ENCODE peak calls at places on chromosomes 16 and 17, in eight cellular contexts. O, Q, J, E, I, A, T and R are unnamed samples.
A peak's percentile ranks its signal among the peaks of the same experiment; 100 is the strongest.

GRCh38 chr17:62704381-62704971 is 77.0 kb downstream of the MRC2 start:
- DNase-seq in A (peak; percentile 57), J (no peak), Q (peak; percentile 76), O (peak; percentile 39), T (peak; percentile 38), E (peak; percentile 34), I (peak; percentile 29), R (peak; percentile 76)

GRCh38 chr16:55376567-55377167 is 52.7 kb downstream of the IRX6 start:
- DNase-seq in Q (no peak), A (no peak), T (no peak), J (no peak), I (no peak), O (no peak), E (no peak), R (no peak)

GRCh38 chr16:9258423-9259051 is 167.1 kb downstream of the HAPSTR1 start:
- DNase-seq in J (no peak), O (peak; percentile 64), A (peak; percentile 52), T (peak; percentile 62), E (no peak), I (no peak), Q (no peak), R (no peak)

GRCh38 chr17:57528084-57528451 is 217.0 kb downstream of the CCDC182 start:
- DNase-seq in I (no peak), E (no peak), T (no peak), J (no peak), O (no peak), A (no peak), Q (no peak), R (no peak)

GRCh38 chr17:75313941-75314550 is 24.8 kb upstream of the SLC25A19 start:
- DNase-seq in O (no peak), I (no peak), J (no peak), A (no peak), Q (peak; percentile 75), E (no peak), T (peak; percentile 69), R (no peak)

GRCh38 chr17:66842959-66843358 is 8.0 kb downstream of the CACNG5 start:
- DNase-seq in E (no peak), I (no peak), J (no peak), T (no peak), A (no peak), O (no peak), Q (no peak), R (no peak)

GRCh38 chr16:51157698-51158097 is 6.6 kb upstream of the SALL1 start:
- DNase-seq in O (no peak), A (no peak), Q (no peak), I (no peak), T (no peak), J (no peak), E (no peak), R (no peak)

GRCh38 chr16:75462804-75463203 is 1.7 kb downstream of the TMEM170A start:
- DNase-seq in E (no peak), J (no peak), I (no peak), T (no peak), O (no peak), A (no peak), Q (no peak), R (no peak)

GRCh38 chr17:78996781-78997201 is 12.8 kb downstream of the CANT1 start:
- DNase-seq in J (no peak), Q (peak; percentile 52), E (no peak), I (no peak), O (no peak), T (no peak), A (no peak), R (no peak)

GRCh38 chr16:77472262-77472661 is 37.4 kb upstream of the ADAMTS18 start:
- DNase-seq in Q (no peak), O (no peak), T (no peak), E (no peak), J (no peak), I (no peak), A (no peak), R (no peak)

GRCh38 chr17:44005865-44006580 is 1.6 kb downstream of the NAGS start:
- DNase-seq in I (no peak), E (peak; percentile 59), J (peak; percentile 72), T (peak; percentile 55), Q (no peak), O (no peak), A (peak; percentile 32), R (peak; percentile 89)

GRCh38 chr16:75627856-75628255 is 4.8 kb upstream of the ADAT1 start:
- DNase-seq in A (no peak), J (no peak), Q (no peak), E (no peak), I (no peak), O (peak; percentile 30), T (no peak), R (no peak)

GRCh38 chr16:79810449-79811189 is 210.1 kb upstream of the MAF start:
- DNase-seq in J (no peak), E (no peak), T (no peak), Q (no peak), O (no peak), I (no peak), A (no peak), R (no peak)

GRCh38 chr16:59964232-59964924 is 1230.3 kb upstream of the GOT2 start:
- DNase-seq in J (no peak), T (no peak), E (no peak), O (no peak), I (no peak), Q (no peak), A (no peak), R (no peak)

DNA sequence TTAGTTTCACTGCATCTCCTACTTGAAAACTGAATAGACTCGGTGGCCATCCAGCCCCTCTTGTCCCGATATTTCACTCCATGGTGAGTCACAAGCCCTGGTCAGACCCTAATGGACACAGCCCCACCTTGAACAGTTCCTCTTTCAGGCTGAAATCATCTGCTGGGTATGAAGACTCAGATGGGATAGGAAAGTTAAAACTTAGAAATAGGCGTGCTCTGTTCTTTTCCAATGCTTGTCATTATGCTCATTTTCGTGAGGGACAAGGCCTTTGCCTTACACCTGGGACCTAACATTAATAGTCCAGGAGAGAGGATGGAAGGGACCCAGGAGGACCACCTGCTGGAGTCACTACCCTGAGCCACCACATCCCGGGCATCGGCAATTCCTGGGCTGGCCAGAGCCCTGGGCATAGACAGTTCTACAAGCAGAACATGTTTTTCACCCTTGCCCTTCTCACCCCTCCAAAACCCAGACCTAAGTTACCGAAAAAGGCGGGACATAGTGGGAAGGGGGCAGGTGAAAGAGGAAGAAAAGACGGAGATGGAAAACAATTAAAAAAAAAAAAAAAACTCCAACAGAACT is 278.3 kb downstream of the SOX9 start:
- DNase-seq in A (no peak), E (no peak), Q (no peak), J (no peak), T (no peak), I (no peak), O (no peak), R (no peak)
- H3K4me3 ChIP-seq in A (no peak overlapping the region), E (no peak overlapping the region), Q (no peak overlapping the region), J (no peak overlapping the region), T (no peak overlapping the region), I (no peak overlapping the region), O (no peak overlapping the region), R (no peak overlapping the region)

GRCh38 chr16:88452485-88453216 is 429 bp upstream of the ZFPM1 start:
- DNase-seq in T (peak; percentile 98), Q (peak; percentile 97), A (peak; percentile 95), E (peak; percentile 99), I (peak; percentile 93), J (peak; percentile 99), O (peak; percentile 99), R (peak; percentile 100)

GRCh38 chr16:88454315-88455057 is 1.4 kb downstream of the ZFPM1 start:
- DNase-seq in Q (no peak), J (no peak), T (peak; percentile 50), E (peak; percentile 56), O (no peak), I (no peak), A (peak; percentile 46), R (peak; percentile 90)

GRCh38 chr16:88453621-88454314 is 688 bp downstream of the ZFPM1 start:
- DNase-seq in I (no peak), O (peak; percentile 43), A (no peak), J (no peak), Q (no peak), T (peak; percentile 17), E (no peak), R (peak; percentile 86)

GRCh38 chr16:88451586-88452484 is 1.2 kb upstream of the ZFPM1 start:
- DNase-seq in E (no peak), J (no peak), T (peak; percentile 10), I (no peak), Q (no peak), A (no peak), O (peak; percentile 72), R (no peak)

GRCh38 chr16:88453217-88453531 is at the start of gene ZFPM1:
- DNase-seq in E (no peak), O (no peak), T (no peak), A (no peak), J (no peak), Q (no peak), I (no peak), R (no peak)
- TF ChIP-seq POLR2A in E (no peak), O (no peak), T (peak; percentile 53), A (peak; percentile 42), J (no peak), Q (no peak), I (peak; percentile 43), R (no peak)

DNA sequence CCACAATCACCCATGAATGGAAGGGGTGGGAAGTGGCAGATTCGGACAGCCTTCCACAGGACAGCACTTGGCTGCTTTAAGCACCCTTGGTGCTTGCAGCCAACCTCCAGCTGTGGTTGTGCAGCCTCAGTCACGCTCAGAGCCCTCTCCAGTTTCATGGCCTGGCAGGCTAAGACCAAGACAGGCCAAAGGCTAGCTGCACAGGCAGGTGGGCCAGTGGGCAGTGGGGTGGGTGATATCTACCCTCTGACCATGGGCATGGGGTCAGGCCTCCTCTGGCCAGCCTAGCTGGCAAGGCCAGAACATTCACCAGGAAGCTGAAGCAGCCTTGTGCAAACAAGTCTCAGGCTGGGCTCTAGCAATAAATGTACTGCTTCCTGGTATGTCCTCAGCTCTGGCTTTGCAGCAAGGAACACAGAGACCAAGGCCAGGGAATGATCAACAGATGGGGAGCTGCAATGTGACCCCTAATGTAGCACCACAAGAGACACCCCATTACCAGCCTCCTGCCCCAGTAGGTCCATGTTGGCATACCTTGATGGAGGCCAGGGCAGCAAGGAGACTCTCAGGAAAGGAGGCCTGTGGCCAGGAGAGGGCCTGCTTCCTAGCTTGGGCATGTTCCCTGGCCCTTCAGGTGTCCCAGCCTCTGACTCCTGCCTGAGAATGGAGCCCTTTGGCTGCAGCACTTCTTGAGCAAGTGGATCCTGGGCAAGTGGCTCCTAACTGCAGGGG is 20.9 kb downstream of the HSD11B2 start:
- DNase-seq in A (peak; percentile 50), O (no peak), J (no peak), E (peak; percentile 66), Q (no peak), T (peak; percentile 88), I (no peak), R (no peak)
- H3K27ac ChIP-seq in A (peak overlapping the region; percentile 42), O (no peak overlapping the region), J (no peak overlapping the region), E (peak overlapping the region; percentile 89), Q (no peak overlapping the region), T (peak overlapping the region; percentile 96), I (no peak overlapping the region), R (no peak overlapping the region)

DNA sequence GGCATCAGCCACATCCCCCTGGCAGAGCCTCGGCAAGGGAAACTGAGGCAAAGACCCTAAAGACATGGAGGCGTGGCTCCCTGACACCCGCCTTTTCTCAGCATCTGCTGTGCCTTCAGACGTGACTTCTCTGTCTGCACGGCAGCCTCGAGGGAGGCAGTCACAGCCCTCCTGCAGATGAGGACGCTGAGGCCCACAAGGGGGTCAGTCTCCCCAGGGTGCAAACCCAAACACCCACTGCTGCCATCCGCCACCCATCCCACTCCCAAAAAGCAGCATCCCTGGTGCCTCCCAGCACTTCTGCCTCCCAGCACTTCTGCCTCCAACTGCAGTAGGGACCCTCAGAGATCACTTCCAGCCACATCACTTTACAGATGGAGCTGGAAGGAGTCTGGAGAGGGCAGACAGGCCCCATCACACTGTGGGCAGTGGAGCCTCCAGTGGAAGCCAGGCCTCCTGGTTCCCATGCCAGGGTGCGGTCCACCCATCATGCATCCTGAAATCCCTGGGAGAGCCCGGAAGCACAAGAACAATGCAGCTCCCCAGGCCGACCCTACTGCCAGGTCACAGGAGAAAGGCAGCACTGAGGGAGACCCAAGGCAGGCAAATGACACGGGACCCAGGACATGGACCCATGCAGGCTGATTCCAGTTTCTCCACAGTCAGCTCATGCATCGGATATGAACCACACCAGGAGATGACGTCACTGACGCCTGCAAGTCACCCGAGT is 23.8 kb downstream of the KDM8 start:
- DNase-seq in A (no peak), I (no peak), Q (no peak), T (no peak), J (peak; percentile 43), E (no peak), O (no peak), R (peak; percentile 67)
- H3K4me3 ChIP-seq in A (no peak overlapping the region), I (no peak overlapping the region), Q (no peak overlapping the region), T (no peak overlapping the region), J (no peak overlapping the region), E (no peak overlapping the region), O (no peak overlapping the region), R (no peak overlapping the region)